ENCODE peak calls at places on chromosomes 16 and 17, in nine cellular contexts. X is psoas muscle, N is mucosa of descending colon, P is astrocyte, S is fibroblast of mammary gland, H is ovary, W is AG09309, O is type B pancreatic cell, K is AG09319. I is an unnamed sample.

GRCh38 chr17:27236710-27237315 is 57.1 kb upstream of the WSB1 start:
- DNase-seq in X (peak; percentile 57), N (peak; percentile 97), P (peak; percentile 28), S (peak; percentile 77), H (peak; percentile 71), W (no peak), O (no peak), K (peak; percentile 42), I (peak; percentile 72)

GRCh38 chr16:68022278-68022727 is 729 bp downstream of the DDX28 start:
- DNase-seq in X (no peak), N (no peak), P (no peak), S (peak; percentile 10), H (no peak), W (no peak), O (no peak), K (no peak), I (peak; percentile 17)

GRCh38 chr16:31055613-31056012 is 18.4 kb downstream of the ZNF668 start:
- DNase-seq in X (no peak), N (no peak), P (no peak), S (no peak), H (no peak), W (no peak), O (no peak), K (no peak), I (no peak)

GRCh38 chr16:11687606-11688519 is 19.6 kb downstream of the SNN start:
- DNase-seq in X (no peak), N (no peak), P (no peak), S (no peak), H (no peak), W (no peak), O (no peak), K (no peak), I (no peak)

GRCh38 chr16:11258553-11259287 is 2.7 kb upstream of the SOCS1 start:
- DNase-seq in X (peak; percentile 60), N (peak; percentile 72), P (no peak), S (no peak), H (no peak), W (no peak), O (no peak), K (no peak), I (no peak)

GRCh38 chr17:58231644-58232043 is 6.7 kb upstream of the LPO start:
- DNase-seq in X (no peak), N (no peak), P (peak; percentile 41), S (peak; percentile 72), H (no peak), W (peak; percentile 17), O (no peak), K (no peak), I (no peak)

GRCh38 chr17:66633322-66633965 is 201.5 kb upstream of the CACNG5 start:
- DNase-seq in X (no peak), N (no peak), P (peak; percentile 39), S (peak; percentile 54), H (no peak), W (peak; percentile 14), O (no peak), K (no peak), I (no peak)

GRCh38 chr17:63095459-63095858 is 129.4 kb downstream of the TANC2 start:
- DNase-seq in X (no peak), N (no peak), P (no peak), S (no peak), H (no peak), W (no peak), O (no peak), K (no peak), I (no peak)

GRCh38 chr17:79707931-79708891 is 22.5 kb upstream of the ENPP7 start:
- DNase-seq in X (peak; percentile 46), N (peak; percentile 57), P (no peak), S (peak; percentile 49), H (peak; percentile 77), W (peak; percentile 4), O (no peak), K (no peak), I (peak; percentile 72)

GRCh38 chr17:72120878-72121163 is at the start of gene SOX9:
- DNase-seq in X (peak; percentile 81), N (peak; percentile 90), P (peak; percentile 96), S (peak; percentile 81), H (no peak), W (peak; percentile 70), O (peak; percentile 85), K (peak; percentile 82), I (peak; percentile 73)

GRCh38 chr17:47934856-47935255 is 6.5 kb upstream of the PNPO start:
- DNase-seq in X (no peak), N (no peak), P (peak; percentile 20), S (peak; percentile 63), H (no peak), W (no peak), O (no peak), K (no peak), I (no peak)

GRCh38 chr17:9468532-9468931 is 107.1 kb downstream of the STX8 start:
- DNase-seq in X (no peak), N (no peak), P (no peak), S (no peak), H (no peak), W (no peak), O (no peak), K (no peak), I (no peak)

GRCh38 chr17:11094377-11094776 is 146.6 kb upstream of the SHISA6 start:
- DNase-seq in X (no peak), N (no peak), P (no peak), S (no peak), H (no peak), W (no peak), O (no peak), K (no peak), I (no peak)

GRCh38 chr16:66266436-66267286 is 99.8 kb upstream of the CDH5 start:
- DNase-seq in X (peak; percentile 80), N (peak; percentile 36), P (peak; percentile 87), S (peak; percentile 98), H (peak; percentile 82), W (no peak), O (peak; percentile 82), K (peak; percentile 90), I (no peak)

GRCh38 chr16:82011199-82011641 is at the start of gene SDR42E1:
- DNase-seq in X (no peak), N (peak; percentile 83), P (no peak), S (no peak), H (no peak), W (no peak), O (no peak), K (no peak), I (no peak)

GRCh38 chr16:7404217-7404616 is 71.6 kb downstream of the RBFOX1 start:
- DNase-seq in X (no peak), N (no peak), P (no peak), S (no peak), H (no peak), W (no peak), O (no peak), K (no peak), I (no peak)

GRCh38 chr16:69108069-69108904 is 2.8 kb downstream of the HAS3 start:
- DNase-seq in X (no peak), N (no peak), P (no peak), S (no peak), H (peak; percentile 27), W (no peak), O (no peak), K (no peak), I (peak; percentile 47)

GRCh38 chr16:30941600-30942420 is 7.1 kb upstream of the ORAI3 start:
- DNase-seq in X (peak; percentile 76), N (peak; percentile 81), P (no peak), S (peak; percentile 62), H (peak; percentile 77), W (no peak), O (no peak), K (no peak), I (peak; percentile 73)

GRCh38 chr17:67515490-67516088 is 138.5 kb downstream of the PITPNC1 start:
- DNase-seq in X (no peak), N (no peak), P (no peak), S (no peak), H (no peak), W (no peak), O (no peak), K (no peak), I (no peak)

GRCh38 chr16:88783391-88784073 is 1.5 kb downstream of the PIEZO1 start:
- DNase-seq in X (no peak), N (peak; percentile 49), P (no peak), S (no peak), H (peak; percentile 49), W (no peak), O (no peak), K (no peak), I (peak; percentile 51)

GRCh38 chr17:32916134-32916533 is 11.8 kb upstream of the TMEM98 start:
- DNase-seq in X (no peak), N (no peak), P (no peak), S (no peak), H (no peak), W (no peak), O (no peak), K (no peak), I (no peak)

GRCh38 chr16:1908081-1908633 is 10.1 kb downstream of the HS3ST6 start:
- DNase-seq in X (no peak), N (no peak), P (no peak), S (no peak), H (no peak), W (no peak), O (no peak), K (no peak), I (no peak)
- TF ChIP-seq CTCF in X (no peak), N (no peak), P (no peak), S (no peak), H (no peak), W (no peak), O (no peak), K (no peak), I (no peak)

GRCh38 chr17:44218344-44219125 is 940 bp downstream of the UBTF start:
- DNase-seq in X (peak; percentile 90), N (peak; percentile 88), P (peak; percentile 68), S (peak; percentile 84), H (peak; percentile 93), W (no peak), O (peak; percentile 90), K (peak; percentile 78), I (peak; percentile 79)
- TF ChIP-seq CTCF in X (peak; percentile 57), N (peak; percentile 73), P (peak; percentile 3), S (no peak), H (peak; percentile 30), W (peak; percentile 47), O (peak; percentile 75), K (peak; percentile 44), I (no peak)

DNA sequence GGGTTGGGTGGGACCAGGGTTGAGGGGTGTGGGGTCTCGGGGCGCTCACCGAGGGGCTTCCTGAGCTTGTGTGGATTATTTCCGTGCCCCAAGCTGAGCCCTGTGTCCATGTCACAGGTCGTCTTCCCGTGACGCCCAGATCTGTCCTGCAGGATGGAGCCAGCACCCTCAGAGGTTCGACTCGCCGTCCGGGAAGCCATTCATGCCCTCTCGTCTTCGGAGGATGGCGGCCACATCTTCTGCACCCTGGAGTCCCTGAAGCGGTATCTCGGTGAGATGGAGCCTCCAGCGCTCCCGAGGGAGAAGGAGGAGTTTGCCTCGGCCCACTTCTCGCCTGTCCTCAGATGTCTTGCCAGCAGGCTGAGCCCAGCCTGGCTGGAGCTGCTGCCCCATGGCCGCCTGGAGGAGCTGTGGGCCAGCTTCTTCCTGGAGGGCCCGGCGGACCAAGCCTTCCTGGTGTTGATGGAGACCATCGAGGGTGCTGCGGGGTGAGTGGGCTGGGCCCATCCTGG is 1.0 kb downstream of the TELO2 start:
- DNase-seq in X (peak; percentile 75), N (peak; percentile 20), P (peak; percentile 50), S (peak; percentile 81), H (peak; percentile 69), W (peak; percentile 25), O (peak; percentile 69), K (peak; percentile 43), I (peak; percentile 48)
- TF ChIP-seq CTCF in X (peak; percentile 65), N (no peak), P (peak; percentile 35), S (peak; percentile 73), H (peak; percentile 18), W (peak; percentile 88), O (peak; percentile 38), K (peak; percentile 90), I (no peak)

GRCh38 chr17:59775786-59776350 is 68.4 kb downstream of the VMP1 start:
- DNase-seq in X (no peak), N (no peak), P (no peak), S (no peak), H (no peak), W (no peak), O (no peak), K (no peak), I (no peak)
- TF ChIP-seq CTCF in X (no peak), N (no peak), P (no peak), S (no peak), H (no peak), W (no peak), O (no peak), K (no peak), I (no peak)

I was measured in endothelial cell.